ENCODE peak calls at places on chromosomes 7 and 10, in six cellular contexts. G, N, H, R, V and Y are unnamed samples.

GRCh38 chr10:3528823-3529222 is 256.2 kb downstream of the KLF6 start:
- DNase-seq in G (no peak), N (no peak), H (no peak), R (no peak), V (no peak), Y (no peak)

GRCh38 chr10:22825841-22826240 is 102.0 kb upstream of the ARMC3 start:
- DNase-seq in G (peak), N (no peak), H (no peak), R (no peak), V (peak), Y (peak)

GRCh38 chr7:9863542-9863941 is 1110.1 kb upstream of the PHF14 start:
- DNase-seq in G (no peak), N (no peak), H (no peak), R (no peak), V (no peak), Y (no peak)

GRCh38 chr10:123795846-123796590 is 95.6 kb downstream of the CPXM2 start:
- DNase-seq in G (no peak), N (no peak), H (no peak), R (no peak), V (no peak), Y (no peak)

GRCh38 chr10:12448729-12449391 is 99.5 kb downstream of the CAMK1D start:
- DNase-seq in G (peak), N (no peak), H (peak), R (peak), V (no peak), Y (peak)

GRCh38 chr7:92002720-92003119 is 62.1 kb downstream of the AKAP9 start:
- DNase-seq in G (no peak), N (no peak), H (no peak), R (peak), V (no peak), Y (no peak)

GRCh38 chr10:79195091-79195923 is 126.5 kb downstream of the ZMIZ1 start:
- DNase-seq in G (peak), N (peak), H (peak), R (peak), V (peak), Y (peak)

GRCh38 chr7:54680377-54681005 is 78.5 kb downstream of the SEC61G start:
- DNase-seq in G (no peak), N (no peak), H (no peak), R (no peak), V (no peak), Y (no peak)

GRCh38 chr10:131082201-131082850 is 229.2 kb downstream of the TCERG1L start:
- DNase-seq in G (no peak), N (no peak), H (no peak), R (no peak), V (no peak), Y (no peak)

GRCh38 chr7:101156866-101157589 is 2.8 kb downstream of the AP1S1 start:
- DNase-seq in G (no peak), N (no peak), H (no peak), R (no peak), V (no peak), Y (peak)

GRCh38 chr10:72257051-72257892 is 16.5 kb upstream of the DDIT4 start:
- DNase-seq in G (no peak), N (peak), H (no peak), R (peak), V (no peak), Y (no peak)
- TF ChIP-seq EZH2phosphoT487 in G (no peak), N (no peak), H (no peak), R (no peak), V (no peak), Y (no peak)

GRCh38 chr10:34506773-34507172 is 308.3 kb downstream of the PARD3 start:
- DNase-seq in G (no peak), N (no peak), H (no peak), R (no peak), V (no peak), Y (no peak)
- H3K9ac ChIP-seq in G (no peak), N (no peak), H (no peak), R (no peak), V (no peak), Y (no peak)

DNA sequence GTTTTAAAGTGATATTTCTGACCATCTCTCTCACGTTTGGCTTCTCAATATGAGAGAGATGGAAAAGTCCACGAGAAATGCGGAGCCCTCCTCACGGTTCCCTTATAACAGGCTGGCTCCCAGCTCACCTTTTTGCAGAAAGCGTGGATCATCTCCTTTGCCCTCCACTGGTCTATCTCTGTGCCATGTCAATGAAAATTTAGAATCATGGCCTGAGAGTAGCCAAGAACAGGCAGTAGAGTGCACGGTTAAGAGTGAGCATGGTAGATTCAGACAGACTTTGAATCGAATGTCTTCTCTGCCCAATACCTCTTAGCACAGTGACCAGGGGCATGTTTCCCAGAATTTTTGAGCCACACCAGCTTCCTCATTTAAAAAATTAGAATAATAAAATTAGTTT is 1.1 kb downstream of the GIMAP7 start:
- DNase-seq in G (no peak), N (no peak), H (no peak), R (no peak), V (no peak), Y (no peak)
- H2AFZ ChIP-seq in G (no peak), N (no peak), H (no peak), R (no peak), V (no peak), Y (no peak)

GRCh38 chr7:12674861-12675260 is 12.6 kb upstream of the ARL4A start:
- DNase-seq in G (no peak), N (peak), H (peak), R (peak), V (peak), Y (peak)
- TF ChIP-seq EZH2phosphoT487 in G (no peak), N (no peak), H (no peak), R (no peak), V (no peak), Y (no peak)

GRCh38 chr7:128858380-128859231 is 4.0 kb upstream of the ATP6V1F start:
- DNase-seq in G (no peak), N (no peak), H (peak), R (no peak), V (no peak), Y (no peak)
- H3K9ac ChIP-seq in G (no peak), N (no peak), H (no peak), R (no peak), V (no peak), Y (no peak)